ENCODE peak calls at places on chromosomes 12 and 14, in six cellular contexts. N is heart right ventricle; G is iris pigment epithelial cell; E is kidney tubule cell; Q is CD8-positive, alpha-beta memory T cell; U is T-helper 2 cell treated with Interferon-gamma antibody and Interleukin-4, amounts not matched to agents 5 μg/mL and 100 μg/mL, for 36 hours. S is an unnamed sample.

GRCh38 chr14:32457213-32457920 is 128.3 kb downstream of the AKAP6 start:
- DNase-seq in N (peak), G (peak), E (no peak), Q (no peak), U (no peak), S (no peak)

GRCh38 chr14:24861083-24861630 is 188.8 kb downstream of the STXBP6 start:
- DNase-seq in N (no peak), G (peak), E (peak), Q (no peak), U (no peak), S (no peak)

GRCh38 chr12:66232258-66232657 is 43.2 kb downstream of the IRAK3 start:
- DNase-seq in N (no peak), G (no peak), E (no peak), Q (no peak), U (no peak), S (no peak)

GRCh38 chr14:74977901-74978385 is 22.5 kb upstream of the PGF start:
- DNase-seq in N (no peak), G (no peak), E (no peak), Q (no peak), U (no peak), S (no peak)

GRCh38 chr12:105502426-105502930 is 172.0 kb downstream of the C12orf75 start:
- DNase-seq in N (no peak), G (no peak), E (no peak), Q (no peak), U (no peak), S (no peak)

GRCh38 chr14:58777541-58777979 is 139.8 kb downstream of the DACT1 start:
- DNase-seq in N (no peak), G (peak), E (peak), Q (no peak), U (no peak), S (no peak)

GRCh38 chr12:22986997-22987396 is 362.0 kb downstream of the ETNK1 start:
- DNase-seq in N (no peak), G (no peak), E (peak), Q (no peak), U (no peak), S (no peak)

GRCh38 chr12:69633061-69633460 is 22.4 kb upstream of the LRRC10 start:
- DNase-seq in N (no peak), G (no peak), E (no peak), Q (no peak), U (no peak), S (no peak)

GRCh38 chr12:80698266-80698665 is 9.2 kb upstream of the MYF6 start:
- DNase-seq in N (no peak), G (no peak), E (no peak), Q (no peak), U (no peak), S (no peak)

GRCh38 chr14:72714094-72714493 is 179.8 kb downstream of the DPF3 start:
- DNase-seq in N (no peak), G (no peak), E (no peak), Q (peak), U (peak), S (no peak)

GRCh38 chr12:94872007-94872653 is 131.4 kb downstream of the NDUFA12 start:
- DNase-seq in N (no peak), G (no peak), E (peak), Q (no peak), U (no peak), S (no peak)

GRCh38 chr12:6193853-6194815 is 6.1 kb upstream of the CD9 start:
- DNase-seq in N (no peak), G (peak), E (peak), Q (no peak), U (no peak), S (no peak)

GRCh38 chr14:105857816-105858675 is 331.7 kb downstream of the TMEM121 start:
- DNase-seq in N (no peak), G (no peak), E (no peak), Q (peak), U (no peak), S (no peak)

GRCh38 chr12:112977641-112978040 is 678 bp upstream of the OAS2 start:
- DNase-seq in N (no peak), G (no peak), E (no peak), Q (no peak), U (no peak), S (no peak)

GRCh38 chr12:79685068-79685467 is 5.7 kb downstream of the PAWR start:
- DNase-seq in N (no peak), G (peak), E (peak), Q (no peak), U (no peak), S (no peak)

GRCh38 chr14:81534510-81535074 is 939 bp upstream of the SEL1L start:
- DNase-seq in N (no peak), G (no peak), E (no peak), Q (no peak), U (no peak), S (no peak)

GRCh38 chr14:68807148-68807600 is 14.3 kb upstream of the ZFP36L1 start:
- DNase-seq in N (peak), G (peak), E (peak), Q (no peak), U (no peak), S (no peak)

GRCh38 chr12:3061129-3061857 is 15.9 kb upstream of the TSPAN9 start:
- DNase-seq in N (no peak), G (peak), E (no peak), Q (no peak), U (no peak), S (no peak)

GRCh38 chr12:26187014-26187413 is 8.4 kb upstream of the SSPN start:
- DNase-seq in N (no peak), G (no peak), E (no peak), Q (no peak), U (no peak), S (no peak)

GRCh38 chr12:105706973-105707334 is 376.5 kb downstream of the C12orf75 start:
- DNase-seq in N (no peak), G (no peak), E (no peak), Q (no peak), U (no peak), S (no peak)

GRCh38 chr12:18262514-18262913 is 1.2 kb downstream of the PIK3C2G start:
- DNase-seq in N (no peak), G (peak), E (peak), Q (no peak), U (no peak), S (no peak)

GRCh38 chr12:62472472-62472871 is 5.8 kb downstream of the MON2 start:
- DNase-seq in N (no peak), G (no peak), E (peak), Q (no peak), U (no peak), S (no peak)

GRCh38 chr12:12181516-12181915 is 85.3 kb downstream of the LRP6 start:
- DNase-seq in N (no peak), G (peak), E (peak), Q (no peak), U (no peak), S (no peak)

GRCh38 chr12:77855548-77855947 is 24.9 kb downstream of the NAV3 start:
- DNase-seq in N (peak), G (no peak), E (no peak), Q (no peak), U (no peak), S (no peak)

GRCh38 chr14:50714452-50715073 is 46.5 kb upstream of the SAV1 start:
- DNase-seq in N (peak), G (peak), E (peak), Q (no peak), U (no peak), S (peak)

GRCh38 chr14:98959958-98960616 is 311.9 kb downstream of the BCL11B start:
- DNase-seq in N (no peak), G (no peak), E (no peak), Q (no peak), U (no peak), S (no peak)

GRCh38 chr12:110935588-110935987 is 15.2 kb upstream of the MYL2 start:
- DNase-seq in N (no peak), G (no peak), E (no peak), Q (no peak), U (no peak), S (no peak)

GRCh38 chr14:90396342-90397339 is at the start of gene CALM1:
- DNase-seq in N (peak), G (peak), E (peak), Q (peak), U (peak), S (peak)

GRCh38 chr12:30691122-30691879 is 4.4 kb downstream of the IPO8 start:
- DNase-seq in N (peak), G (peak), E (peak), Q (no peak), U (no peak), S (no peak)

GRCh38 chr12:6775185-6775770 is 3.0 kb downstream of the LAG3 start:
- DNase-seq in N (no peak), G (no peak), E (no peak), Q (no peak), U (no peak), S (peak)

GRCh38 chr14:79605863-79606262 is 605.4 kb downstream of the DIO2 start:
- DNase-seq in N (no peak), G (no peak), E (no peak), Q (no peak), U (no peak), S (no peak)

GRCh38 chr14:104688755-104689619 is at the start of gene INF2:
- DNase-seq in N (peak), G (peak), E (peak), Q (peak), U (peak), S (peak)

GRCh38 chr14:54803926-54804719 is 98.5 kb downstream of the GCH1 start:
- DNase-seq in N (no peak), G (no peak), E (peak), Q (no peak), U (no peak), S (no peak)

GRCh38 chr14:93939304-93940229 is 12.4 kb downstream of the FAM181A start:
- DNase-seq in N (peak), G (peak), E (peak), Q (peak), U (peak), S (peak)

GRCh38 chr12:27236498-27236897 is 7.6 kb upstream of the STK38L start:
- DNase-seq in N (no peak), G (peak), E (no peak), Q (no peak), U (no peak), S (no peak)

GRCh38 chr12:42589465-42590323 is at the start of gene PRICKLE1:
- DNase-seq in N (peak), G (peak), E (peak), Q (no peak), U (peak), S (peak)

GRCh38 chr14:50957296-50957695 is 13.0 kb upstream of the PYGL start:
- DNase-seq in N (no peak), G (peak), E (no peak), Q (no peak), U (no peak), S (no peak)

GRCh38 chr12:112182499-112182898 is 57.1 kb downstream of the TRAFD1 start:
- DNase-seq in N (no peak), G (peak), E (no peak), Q (no peak), U (no peak), S (no peak)